ENCODE peak calls at places on chromosomes 16 and 17, in six cellular contexts. R is IMR-90, X is mesenchymal stem cell, W is H9, K is trophoblast cell, S is H1. N is an unnamed sample.

GRCh38 chr17:27473748-27474609 is 17.7 kb downstream of the KSR1 start:
- DNase-seq in S (no peak), W (no peak), K (no peak), R (no peak), X (peak), N (no peak)

GRCh38 chr17:48604770-48605329 is at the start of gene HOXB6:
- DNase-seq in S (no peak), X (peak), R (no peak), K (no peak), W (no peak), N (no peak)

GRCh38 chr17:65750678-65751077 is 189.2 kb upstream of the AXIN2 start:
- DNase-seq in W (no peak), S (no peak), X (peak), R (peak), K (peak), N (no peak)

GRCh38 chr16:56776562-56776961 is 46.6 kb downstream of the NUP93 start:
- DNase-seq in S (no peak), R (no peak), K (no peak), W (no peak), X (no peak), N (no peak)

GRCh38 chr16:21326459-21326858 is 48.4 kb upstream of the CRYM start:
- DNase-seq in W (no peak), R (no peak), K (no peak), S (no peak), X (no peak), N (no peak)

GRCh38 chr16:67676516-67676915 is 9.9 kb downstream of the C16orf86 start:
- DNase-seq in R (no peak), X (no peak), S (no peak), W (no peak), K (peak), N (no peak)

GRCh38 chr16:84397090-84397489 is 28.8 kb downstream of the ATP2C2 start:
- DNase-seq in W (no peak), S (no peak), R (no peak), K (peak), X (no peak), N (no peak)

GRCh38 chr16:22007509-22008214 is at the start of gene MOSMO:
- DNase-seq in W (peak), X (peak), K (peak), S (no peak), R (peak), N (peak)

GRCh38 chr16:15545544-15545943 is 97.4 kb downstream of the MARF1 start:
- DNase-seq in R (no peak), X (no peak), W (no peak), K (no peak), S (no peak), N (no peak)

GRCh38 chr16:81553080-81553813 is 108.6 kb downstream of the CMIP start:
- DNase-seq in K (no peak), W (no peak), S (no peak), X (no peak), R (peak), N (no peak)

GRCh38 chr17:5883775-5884665 is 186.2 kb upstream of the WSCD1 start:
- DNase-seq in W (peak), R (no peak), S (no peak), K (peak), X (peak), N (no peak)

GRCh38 chr17:28178800-28179199 is 136.3 kb downstream of the NLK start:
- DNase-seq in K (no peak), R (no peak), W (no peak), X (no peak), S (no peak), N (no peak)

GRCh38 chr17:59783221-59784016 is 76.0 kb downstream of the VMP1 start:
- DNase-seq in K (peak), W (no peak), X (peak), S (no peak), R (peak), N (no peak)

GRCh38 chr17:64262422-64263260 is at the start of gene TEX2:
- DNase-seq in W (peak), X (peak), R (no peak), S (no peak), K (peak), N (no peak)

GRCh38 chr17:9668532-9668931 is 23.2 kb downstream of the USP43 start:
- DNase-seq in K (peak), X (peak), S (no peak), W (no peak), R (no peak), N (no peak)

GRCh38 chr16:64311241-64311640 is 810.6 kb downstream of the CDH11 start:
- DNase-seq in X (no peak), K (no peak), S (no peak), R (no peak), W (no peak), N (no peak)

GRCh38 chr16:54651851-54652770 is 278.6 kb upstream of the IRX5 start:
- DNase-seq in K (peak), W (no peak), X (no peak), S (no peak), R (no peak), N (no peak)

GRCh38 chr17:45087496-45087975 is 26.4 kb downstream of the NMT1 start:
- DNase-seq in R (peak), W (no peak), X (no peak), S (no peak), K (no peak), N (no peak)

GRCh38 chr17:41697122-41697962 is 8.7 kb downstream of the EIF1 start:
- DNase-seq in S (no peak), W (no peak), R (peak), K (peak), X (peak), N (no peak)

GRCh38 chr16:10984509-10984908 is 40.1 kb downstream of the CLEC16A start:
- DNase-seq in K (no peak), S (no peak), R (peak), X (peak), W (no peak), N (no peak)

GRCh38 chr16:1906052-1906845 is 12.0 kb downstream of the HS3ST6 start:
- DNase-seq in W (peak), K (no peak), S (no peak), X (no peak), R (no peak), N (no peak)

GRCh38 chr17:60451071-60451470 is 28.8 kb downstream of the CHCT1 start:
- DNase-seq in X (no peak), S (no peak), K (no peak), W (no peak), R (no peak), N (no peak)

GRCh38 chr16:56119138-56119537 is 72.2 kb upstream of the GNAO1 start:
- DNase-seq in K (no peak), S (no peak), X (no peak), W (no peak), R (no peak), N (no peak)

GRCh38 chr16:57023541-57024249 is 34.3 kb downstream of the NLRC5 start:
- DNase-seq in W (no peak), S (no peak), R (no peak), K (no peak), X (no peak), N (no peak)

GRCh38 chr16:29710227-29711219 is 31.5 kb downstream of the QPRT start:
- DNase-seq in R (peak), W (peak), K (peak), X (peak), S (no peak), N (no peak)

GRCh38 chr16:81549547-81550411 is 105.2 kb downstream of the CMIP start:
- DNase-seq in W (no peak), X (no peak), R (no peak), S (no peak), K (no peak), N (no peak)

GRCh38 chr16:24737916-24738594 is 8.6 kb downstream of the TNRC6A start:
- DNase-seq in K (no peak), S (no peak), R (no peak), W (no peak), X (no peak), N (no peak)

GRCh38 chr17:73600103-73600871 is 44.0 kb downstream of the SDK2 start:
- DNase-seq in W (no peak), K (no peak), X (no peak), R (no peak), S (no peak), N (no peak)

GRCh38 chr17:67442787-67443624 is 65.9 kb downstream of the PITPNC1 start:
- DNase-seq in W (no peak), K (no peak), S (no peak), X (peak), R (no peak), N (no peak)

GRCh38 chr16:9053006-9053601 is 38.3 kb upstream of the HAPSTR1 start:
- DNase-seq in W (peak), X (peak), R (peak), K (peak), S (peak), N (peak)

GRCh38 chr16:27980076-27980775 is 83.3 kb downstream of the GSG1L start:
- DNase-seq in X (no peak), K (no peak), R (no peak), S (no peak), W (no peak), N (no peak)

GRCh38 chr17:17098426-17099035 is 56.3 kb downstream of the MPRIP start:
- DNase-seq in K (no peak), R (peak), S (no peak), W (no peak), X (peak), N (no peak)

GRCh38 chr17:42049834-42050359 is 504 bp downstream of the C17orf113 start:
- DNase-seq in X (peak), K (peak), R (no peak), S (no peak), W (no peak), N (no peak)

GRCh38 chr16:28821874-28822519 is 802 bp upstream of the ATXN2L start:
- DNase-seq in X (no peak), K (peak), W (no peak), R (no peak), S (no peak), N (no peak)

GRCh38 chr17:9644910-9645751 is at the start of gene USP43:
- DNase-seq in S (no peak), W (peak), R (no peak), K (peak), X (peak), N (peak)

GRCh38 chr16:27405546-27406451 is 3.8 kb downstream of the IL21R start:
- DNase-seq in X (no peak), R (peak), K (no peak), S (no peak), W (no peak), N (no peak)

GRCh38 chr17:7001562-7001961 is 5.7 kb downstream of the ALOX12 start:
- DNase-seq in X (no peak), S (no peak), R (no peak), W (peak), K (peak), N (no peak)
- H4K91ac ChIP-seq in X (no peak), S (no peak), R (no peak), W (no peak), K (no peak), N (no peak)

GRCh38 chr16:51429041-51429440 is 278.0 kb upstream of the SALL1 start:
- DNase-seq in R (no peak), W (no peak), S (no peak), K (no peak), X (no peak), N (no peak)
- H3K27ac ChIP-seq in R (no peak), W (no peak), S (no peak), K (no peak), X (no peak), N (peak)

DNA sequence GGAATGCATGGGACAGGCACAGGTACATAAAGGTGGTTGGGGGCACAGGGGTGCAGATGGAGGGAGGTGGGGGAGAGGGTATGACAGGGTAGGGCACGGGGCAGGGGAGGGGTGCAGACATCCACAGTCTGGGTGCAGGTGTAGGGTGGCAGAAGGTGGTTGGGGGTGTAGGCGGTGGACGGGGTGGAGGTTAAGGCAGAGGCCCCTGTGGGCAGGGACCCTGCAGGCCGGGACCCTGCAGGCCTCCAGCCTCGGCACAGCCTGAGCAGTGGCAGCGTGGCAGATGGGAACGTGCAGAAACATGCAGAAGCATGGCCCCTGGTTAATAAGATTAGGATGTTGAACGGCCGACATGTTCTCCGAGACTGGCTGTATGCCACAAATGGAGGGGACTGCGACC is 115.2 kb downstream of the RBFOX3 start:
- DNase-seq in W (no peak), S (no peak), R (no peak), K (no peak), X (no peak), N (no peak)
- H3K4me2 ChIP-seq in W (no peak), S (no peak), R (no peak), K (no peak), X (no peak), N (no peak)

GRCh38 chr17:47176438-47176837 is 12.7 kb downstream of the CDC27 start:
- DNase-seq in W (no peak), K (no peak), R (no peak), X (no peak), S (no peak), N (no peak)
- H4K91ac ChIP-seq in W (no peak), K (no peak), R (no peak), X (no peak), S (no peak), N (no peak)

GRCh38 chr17:2803971-2804370 is 7.7 kb downstream of the RAP1GAP2 start:
- DNase-seq in S (no peak), X (no peak), R (no peak), W (no peak), K (no peak), N (no peak)
- H3K27ac ChIP-seq in S (no peak), X (no peak), R (no peak), W (no peak), K (no peak), N (no peak)

GRCh38 chr17:2299756-2300155 is 3.8 kb downstream of the SMG6 start:
- DNase-seq in X (no peak), W (no peak), S (no peak), K (no peak), R (no peak), N (no peak)

GRCh38 chr17:2299136-2299535 is 4.4 kb downstream of the SMG6 start:
- DNase-seq in W (no peak), S (no peak), R (no peak), X (no peak), K (no peak), N (no peak)

GRCh38 chr17:2302740-2303277 is 776 bp downstream of the SMG6 start:
- DNase-seq in R (peak), X (no peak), W (no peak), K (peak), S (no peak), N (no peak)

DNA sequence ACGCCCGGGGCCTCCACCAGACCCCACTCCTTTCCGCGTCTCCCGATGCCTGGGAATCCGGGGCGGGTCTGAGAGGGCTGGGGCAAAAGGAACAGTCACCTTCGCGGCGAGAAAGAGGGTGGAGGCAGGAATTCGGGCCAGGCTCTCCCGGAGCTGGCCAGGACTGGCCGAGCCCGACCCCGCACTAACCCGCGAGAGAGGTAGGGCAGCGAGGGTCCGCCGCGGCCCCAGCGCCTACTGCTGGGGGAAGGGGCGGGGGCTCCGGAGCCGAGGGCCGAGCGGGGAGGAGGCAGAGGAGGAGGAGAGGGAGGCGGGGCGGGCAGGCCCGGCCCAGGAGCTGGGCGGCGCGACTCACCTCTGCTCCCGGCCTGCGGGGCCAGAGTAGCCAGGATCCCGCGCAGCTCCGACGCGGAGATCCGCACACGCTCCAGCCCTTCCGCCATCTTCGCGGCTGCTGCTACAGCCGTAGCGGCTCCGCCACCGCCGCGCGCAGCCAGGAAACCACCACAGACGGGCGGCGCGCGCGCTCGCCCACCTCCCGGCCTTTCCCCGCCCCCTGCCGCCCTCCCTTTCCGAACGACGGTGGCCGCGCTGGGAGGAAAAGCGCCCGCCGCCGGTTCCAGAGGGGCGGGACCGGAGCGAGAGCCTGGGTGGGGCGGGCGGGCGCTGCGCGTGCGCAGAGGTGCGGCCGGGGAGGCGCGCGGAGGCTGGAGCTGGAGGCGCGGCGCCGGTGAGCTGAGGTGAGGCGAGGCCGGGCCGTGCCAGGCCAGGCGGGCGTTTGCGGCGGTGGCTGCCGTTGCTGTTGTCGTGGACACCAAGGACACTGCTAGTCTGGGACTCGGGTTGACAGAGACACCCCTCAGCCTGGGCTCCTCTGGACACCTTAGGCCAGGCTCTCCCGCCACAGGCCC is at the start of the genes SMG6 and SRR:
- DNase-seq in K (peak), X (peak), R (peak), S (peak), W (peak), N (peak)
- H3K4me2 ChIP-seq in K (peak), X (peak), R (peak), S (peak), W (peak), N (peak)

GRCh38 chr16:86580063-86580797 is 1.9 kb downstream of the FOXL1 start:
- DNase-seq in W (no peak), K (no peak), X (peak), R (peak), S (no peak), N (no peak)
- H4K91ac ChIP-seq in W (no peak), K (no peak), X (peak), R (peak), S (no peak), N (no peak)

DNA sequence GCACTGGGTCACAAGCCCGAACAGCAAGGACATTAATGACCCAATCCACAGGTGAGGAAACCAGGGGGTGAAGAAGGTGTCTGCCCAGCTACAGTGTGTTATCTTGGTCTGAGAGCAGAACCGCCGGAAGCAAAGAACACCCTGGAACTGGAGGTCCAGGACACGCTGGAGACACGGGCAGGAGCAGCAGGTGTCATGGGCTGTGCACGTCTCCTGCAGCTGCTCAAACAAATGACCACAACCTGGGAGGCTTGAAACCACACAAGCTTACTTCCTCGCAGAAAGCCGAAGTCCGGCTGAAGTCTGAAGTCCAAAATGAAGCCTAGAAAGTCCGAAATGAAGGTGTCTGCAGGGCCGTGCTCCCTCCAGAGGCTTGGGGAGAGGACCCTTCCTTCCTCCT is 351.4 kb downstream of the C16orf95 start:
- DNase-seq in X (no peak), K (no peak), R (no peak), W (no peak), S (no peak), N (no peak)
- H3K27ac ChIP-seq in X (no peak), K (no peak), R (no peak), W (no peak), S (no peak), N (no peak)

GRCh38 chr17:56173958-56174357 is 20.7 kb downstream of the ANKFN1 start:
- DNase-seq in X (peak), K (no peak), W (no peak), R (no peak), S (no peak), N (no peak)

GRCh38 chr17:56174421-56174820 is 21.1 kb downstream of the ANKFN1 start:
- DNase-seq in K (no peak), S (no peak), R (no peak), W (no peak), X (peak), N (no peak)

GRCh38 chr17:56176101-56176500 is 22.8 kb downstream of the ANKFN1 start:
- DNase-seq in K (no peak), W (no peak), X (peak), R (peak), S (no peak), N (no peak)

GRCh38 chr17:56173026-56173425 is 19.8 kb downstream of the ANKFN1 start:
- DNase-seq in S (no peak), K (no peak), W (no peak), X (no peak), R (no peak), N (no peak)

DNA sequence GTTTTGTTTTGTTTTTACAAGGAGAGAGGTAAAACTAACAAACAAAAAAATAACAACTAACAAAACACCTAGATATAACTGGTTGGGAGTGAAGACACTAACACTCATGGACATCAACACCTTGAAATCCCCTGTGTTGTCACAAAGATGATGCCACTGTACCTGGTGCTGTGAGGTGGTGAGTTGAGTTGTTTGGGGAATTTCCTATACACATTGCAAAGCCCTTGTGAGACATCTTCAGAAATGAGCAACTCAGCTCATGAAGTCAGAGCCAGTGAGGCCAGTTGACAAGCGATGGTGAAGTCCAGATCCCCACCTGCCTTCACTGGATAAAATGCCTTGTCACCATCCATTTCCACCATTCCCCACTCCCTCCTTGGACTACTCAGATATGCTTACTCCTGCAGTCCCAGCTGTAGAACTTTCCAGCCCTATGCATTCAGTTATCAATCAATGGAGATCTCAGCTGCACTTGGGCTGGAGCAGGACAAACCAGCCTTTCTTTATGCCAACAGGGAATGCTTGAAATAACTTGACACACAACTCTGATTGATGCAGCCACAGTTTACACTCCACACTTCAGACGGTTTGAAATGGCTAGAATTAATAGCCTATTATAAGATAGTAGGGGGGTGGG is 22.1 kb downstream of the ANKFN1 start:
- DNase-seq in K (no peak), W (no peak), X (peak), R (no peak), S (no peak), N (no peak)
- H3K4me2 ChIP-seq in K (peak), W (no peak), X (no peak), R (no peak), S (no peak), N (no peak)

N was measured in neuronal stem cell.